ENCODE peak calls at places on chromosomes 2 and 18, in six cellular contexts. One of them, this sample, is unnamed.

GRCh38 chr2:218993345-218994315 is at the start of gene CRYBA2:
- DNase-seq in transverse colon: peak; percentile 21
- DNase-seq in hepatocyte: peak; percentile 45
- DNase-seq in stomach: no peak
- DNase-seq in heart left ventricle: no peak
- DNase-seq in GM12878: no peak
- DNase-seq in this sample: no peak

GRCh38 chr2:209321076-209321475 is 102.8 kb upstream of the MAP2 start:
- DNase-seq in transverse colon: no peak
- DNase-seq in GM12878: no peak
- DNase-seq in hepatocyte: peak; percentile 15
- DNase-seq in heart left ventricle: no peak
- DNase-seq in stomach: no peak
- DNase-seq in this sample: no peak

GRCh38 chr18:79517322-79517721 is 121.6 kb downstream of the NFATC1 start:
- DNase-seq in hepatocyte: no peak
- DNase-seq in transverse colon: no peak
- DNase-seq in GM12878: no peak
- DNase-seq in heart left ventricle: no peak
- DNase-seq in stomach: no peak
- DNase-seq in this sample: no peak

GRCh38 chr2:138306626-138307025 is 194.9 kb upstream of the SPOPL start:
- DNase-seq in stomach: no peak
- DNase-seq in hepatocyte: no peak
- DNase-seq in GM12878: no peak
- DNase-seq in transverse colon: no peak
- DNase-seq in heart left ventricle: no peak
- DNase-seq in this sample: no peak

GRCh38 chr18:11149441-11150270 is at the start of gene PIEZO2:
- DNase-seq in stomach: peak; percentile 29
- DNase-seq in transverse colon: peak; percentile 30
- DNase-seq in GM12878: peak; percentile 43
- DNase-seq in heart left ventricle: peak; percentile 31
- DNase-seq in hepatocyte: peak; percentile 88
- DNase-seq in this sample: peak; percentile 73

GRCh38 chr2:527581-527980 is 149.6 kb downstream of the TMEM18 start:
- DNase-seq in transverse colon: no peak
- DNase-seq in hepatocyte: no peak
- DNase-seq in stomach: no peak
- DNase-seq in GM12878: no peak
- DNase-seq in heart left ventricle: no peak
- DNase-seq in this sample: no peak

GRCh38 chr2:240452471-240453256 is 17.2 kb downstream of the GPC1 start:
- DNase-seq in stomach: peak; percentile 81
- DNase-seq in transverse colon: peak; percentile 68
- DNase-seq in heart left ventricle: peak; percentile 69
- DNase-seq in GM12878: no peak
- DNase-seq in hepatocyte: peak; percentile 84
- DNase-seq in this sample: peak; percentile 88

GRCh38 chr2:169871994-169872393 is 44.7 kb downstream of the UBR3 start:
- DNase-seq in GM12878: no peak
- DNase-seq in heart left ventricle: no peak
- DNase-seq in hepatocyte: no peak
- DNase-seq in transverse colon: no peak
- DNase-seq in stomach: no peak
- DNase-seq in this sample: no peak

GRCh38 chr18:41744664-41745063 is 210.4 kb upstream of the PIK3C3 start:
- DNase-seq in stomach: no peak
- DNase-seq in transverse colon: no peak
- DNase-seq in heart left ventricle: no peak
- DNase-seq in GM12878: no peak
- DNase-seq in hepatocyte: no peak
- DNase-seq in this sample: no peak

GRCh38 chr18:65954372-65954771 is 203.6 kb downstream of the CDH7 start:
- DNase-seq in stomach: no peak
- DNase-seq in GM12878: no peak
- DNase-seq in hepatocyte: no peak
- DNase-seq in heart left ventricle: no peak
- DNase-seq in transverse colon: no peak
- DNase-seq in this sample: no peak

GRCh38 chr2:230989731-230990130 is 6.2 kb upstream of the SPATA3 start:
- DNase-seq in transverse colon: no peak
- DNase-seq in heart left ventricle: no peak
- DNase-seq in GM12878: no peak
- DNase-seq in hepatocyte: no peak
- DNase-seq in stomach: no peak
- DNase-seq in this sample: no peak

GRCh38 chr18:74411475-74411874 is 45.6 kb downstream of the DIPK1C start:
- DNase-seq in hepatocyte: no peak
- DNase-seq in heart left ventricle: no peak
- DNase-seq in stomach: peak; percentile 14
- DNase-seq in transverse colon: no peak
- DNase-seq in GM12878: no peak
- DNase-seq in this sample: no peak

GRCh38 chr2:27889774-27890145 is 427 bp downstream of the RBKS start:
- DNase-seq in hepatocyte: no peak
- DNase-seq in GM12878: no peak
- DNase-seq in transverse colon: no peak
- DNase-seq in stomach: no peak
- DNase-seq in heart left ventricle: no peak
- DNase-seq in this sample: no peak

GRCh38 chr2:203759692-203760365 is 53.4 kb downstream of the CD28 start:
- DNase-seq in hepatocyte: peak; percentile 23
- DNase-seq in stomach: peak; percentile 56
- DNase-seq in heart left ventricle: no peak
- DNase-seq in GM12878: no peak
- DNase-seq in transverse colon: no peak
- DNase-seq in this sample: no peak

GRCh38 chr2:219344756-219345458 is 12.4 kb upstream of the RESP18 start:
- DNase-seq in hepatocyte: peak; percentile 40
- DNase-seq in GM12878: no peak
- DNase-seq in stomach: peak; percentile 40
- DNase-seq in transverse colon: peak; percentile 38
- DNase-seq in heart left ventricle: peak; percentile 51
- DNase-seq in this sample: no peak

GRCh38 chr2:218260742-218261423 is at the start of gene GPBAR1:
- DNase-seq in GM12878: no peak
- DNase-seq in heart left ventricle: peak; percentile 66
- DNase-seq in stomach: peak; percentile 72
- DNase-seq in hepatocyte: peak; percentile 67
- DNase-seq in transverse colon: peak; percentile 42
- DNase-seq in this sample: peak; percentile 70

GRCh38 chr18:70291295-70291574 is 2.4 kb downstream of the SOCS6 start:
- DNase-seq in hepatocyte: no peak
- DNase-seq in GM12878: no peak
- DNase-seq in stomach: no peak
- DNase-seq in heart left ventricle: no peak
- DNase-seq in transverse colon: no peak
- DNase-seq in this sample: no peak

GRCh38 chr18:39523281-39523680 is 1957.7 kb upstream of the CELF4 start:
- DNase-seq in transverse colon: no peak
- DNase-seq in hepatocyte: peak; percentile 30
- DNase-seq in stomach: no peak
- DNase-seq in GM12878: no peak
- DNase-seq in heart left ventricle: no peak
- DNase-seq in this sample: no peak

GRCh38 chr2:6203297-6203959 is 511.2 kb downstream of the SOX11 start:
- DNase-seq in GM12878: no peak
- DNase-seq in heart left ventricle: no peak
- DNase-seq in stomach: no peak
- DNase-seq in transverse colon: no peak
- DNase-seq in hepatocyte: peak; percentile 35
- DNase-seq in this sample: no peak

GRCh38 chr2:149365826-149366583 is 35.6 kb downstream of the LYPD6 start:
- DNase-seq in heart left ventricle: no peak
- DNase-seq in transverse colon: no peak
- DNase-seq in hepatocyte: peak; percentile 13
- DNase-seq in stomach: peak; percentile 83
- DNase-seq in GM12878: no peak
- DNase-seq in this sample: no peak

GRCh38 chr2:152175012-152175367 is 573 bp downstream of the STAM2 start:
- DNase-seq in GM12878: no peak
- DNase-seq in heart left ventricle: no peak
- DNase-seq in stomach: no peak
- DNase-seq in hepatocyte: no peak
- DNase-seq in transverse colon: no peak
- DNase-seq in this sample: no peak

GRCh38 chr2:216622526-216622925 is 10.7 kb upstream of the IGFBP2 start:
- DNase-seq in GM12878: no peak
- DNase-seq in hepatocyte: no peak
- DNase-seq in stomach: no peak
- DNase-seq in heart left ventricle: no peak
- DNase-seq in transverse colon: no peak
- DNase-seq in this sample: no peak

GRCh38 chr2:216974321-216975302 is 114.7 kb upstream of the TNP1 start:
- DNase-seq in GM12878: no peak
- DNase-seq in stomach: no peak
- DNase-seq in hepatocyte: no peak
- DNase-seq in transverse colon: no peak
- DNase-seq in heart left ventricle: no peak
- DNase-seq in this sample: peak; percentile 70

GRCh38 chr18:76847926-76848325 is 25.6 kb downstream of the ZNF236 start:
- DNase-seq in heart left ventricle: no peak
- DNase-seq in GM12878: no peak
- DNase-seq in stomach: no peak
- DNase-seq in transverse colon: no peak
- DNase-seq in hepatocyte: no peak
- DNase-seq in this sample: no peak

GRCh38 chr2:238286551-238286950 is 1.9 kb downstream of the PER2 start:
- DNase-seq in GM12878: no peak
- DNase-seq in hepatocyte: peak; percentile 60
- DNase-seq in transverse colon: peak; percentile 67
- DNase-seq in stomach: peak; percentile 85
- DNase-seq in heart left ventricle: peak; percentile 74
- DNase-seq in this sample: peak; percentile 69
- H3K4me1 ChIP-seq in GM12878: peaks cover 15% of the 10 kb centered on the region
- H3K4me1 ChIP-seq in hepatocyte: peaks cover 48% of the 10 kb centered on the region
- H3K4me1 ChIP-seq in transverse colon: peaks cover 41% of the 10 kb centered on the region
- H3K4me1 ChIP-seq in stomach: peaks cover 56% of the 10 kb centered on the region
- H3K4me1 ChIP-seq in heart left ventricle: peaks cover 66% of the 10 kb centered on the region
- H3K4me1 ChIP-seq in this sample: peaks cover 44% of the 10 kb centered on the region

GRCh38 chr2:222794585-222795579 is 66.0 kb upstream of the ACSL3 start:
- DNase-seq in GM12878: no peak
- DNase-seq in stomach: no peak
- DNase-seq in transverse colon: no peak
- DNase-seq in hepatocyte: no peak
- DNase-seq in heart left ventricle: no peak
- DNase-seq in this sample: no peak

GRCh38 chr2:222796413-222797103 is 64.3 kb upstream of the ACSL3 start:
- DNase-seq in hepatocyte: peak; percentile 65
- DNase-seq in GM12878: no peak
- DNase-seq in stomach: peak; percentile 77
- DNase-seq in transverse colon: no peak
- DNase-seq in heart left ventricle: peak; percentile 39
- DNase-seq in this sample: no peak

GRCh38 chr2:222797871-222798270 is 63.0 kb upstream of the ACSL3 start:
- DNase-seq in GM12878: no peak
- DNase-seq in hepatocyte: no peak
- DNase-seq in heart left ventricle: no peak
- DNase-seq in stomach: no peak
- DNase-seq in transverse colon: no peak
- DNase-seq in this sample: no peak

GRCh38 chr2:222797308-222797707 is 63.5 kb upstream of the ACSL3 start:
- DNase-seq in heart left ventricle: no peak
- DNase-seq in stomach: no peak
- DNase-seq in transverse colon: no peak
- DNase-seq in hepatocyte: no peak
- DNase-seq in GM12878: no peak
- DNase-seq in this sample: no peak

GRCh38 chr2:222795671-222796357 is 65.0 kb upstream of the ACSL3 start:
- DNase-seq in heart left ventricle: no peak
- DNase-seq in transverse colon: no peak
- DNase-seq in hepatocyte: no peak
- DNase-seq in GM12878: no peak
- DNase-seq in stomach: no peak
- DNase-seq in this sample: no peak
- H3K27ac ChIP-seq in heart left ventricle: no peak overlapping the region
- H3K27ac ChIP-seq in transverse colon: peak overlapping the region; percentile 47
- H3K27ac ChIP-seq in hepatocyte: peak overlapping the region; percentile 79
- H3K27ac ChIP-seq in GM12878: no peak overlapping the region
- H3K27ac ChIP-seq in stomach: peak overlapping the region; percentile 79
- H3K27ac ChIP-seq in this sample: no peak overlapping the region

DNA sequence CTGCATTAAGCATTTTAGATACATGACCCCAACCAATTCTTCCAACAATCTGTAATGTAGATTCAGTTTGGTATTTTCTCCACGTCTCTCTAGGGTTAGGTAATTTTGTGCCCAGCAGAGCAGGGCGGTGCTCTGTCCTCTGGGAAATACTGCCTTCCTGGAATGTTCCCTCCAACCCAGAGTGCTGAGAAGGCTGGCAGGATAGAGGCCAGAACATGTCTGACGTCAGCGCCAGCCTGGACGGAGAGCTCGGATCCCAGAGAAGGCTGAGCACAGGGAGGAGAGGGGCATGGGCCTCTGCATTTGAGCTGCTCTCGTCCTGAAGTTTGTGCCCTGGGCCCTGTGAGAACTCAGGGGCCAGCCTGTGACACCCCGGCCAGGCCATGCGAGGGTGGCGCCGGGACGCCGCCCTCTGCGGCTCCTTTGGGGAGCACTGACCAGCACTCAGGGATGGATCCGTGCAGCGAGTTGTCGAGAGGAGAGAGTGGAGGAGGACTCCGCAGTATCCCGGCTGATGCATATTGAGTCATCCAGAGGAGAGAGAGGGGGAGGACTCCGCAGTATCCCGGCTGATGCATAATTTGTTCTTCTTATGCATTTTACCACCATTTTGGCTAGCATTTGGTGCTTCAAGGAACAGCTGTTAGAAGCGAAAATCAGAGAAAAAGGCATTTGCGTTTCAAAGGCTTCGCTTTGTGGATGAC is 80.0 kb upstream of the PXDN start:
- DNase-seq in heart left ventricle: peak; percentile 70
- DNase-seq in GM12878: no peak
- DNase-seq in stomach: no peak
- DNase-seq in transverse colon: peak; percentile 29
- DNase-seq in hepatocyte: peak; percentile 39
- DNase-seq in this sample: peak; percentile 23
- H3K4me1 ChIP-seq in heart left ventricle: no peaks in the 10 kb centered on the region
- H3K4me1 ChIP-seq in GM12878: no peaks in the 10 kb centered on the region
- H3K4me1 ChIP-seq in stomach: no peaks in the 10 kb centered on the region
- H3K4me1 ChIP-seq in transverse colon: no peaks in the 10 kb centered on the region
- H3K4me1 ChIP-seq in hepatocyte: peaks cover 7% of the 10 kb centered on the region
- H3K4me1 ChIP-seq in this sample: no peaks in the 10 kb centered on the region

GRCh38 chr2:11729362-11730212 is 16.8 kb upstream of the LPIN1 start:
- DNase-seq in stomach: no peak
- DNase-seq in hepatocyte: no peak
- DNase-seq in GM12878: no peak
- DNase-seq in transverse colon: no peak
- DNase-seq in heart left ventricle: no peak
- DNase-seq in this sample: no peak

GRCh38 chr2:11724151-11724550 is 22.3 kb upstream of the LPIN1 start:
- DNase-seq in heart left ventricle: no peak
- DNase-seq in GM12878: no peak
- DNase-seq in hepatocyte: no peak
- DNase-seq in stomach: no peak
- DNase-seq in transverse colon: no peak
- DNase-seq in this sample: no peak

GRCh38 chr2:11722249-11723060 is 24.0 kb upstream of the LPIN1 start:
- DNase-seq in GM12878: no peak
- DNase-seq in transverse colon: no peak
- DNase-seq in hepatocyte: no peak
- DNase-seq in stomach: no peak
- DNase-seq in heart left ventricle: no peak
- DNase-seq in this sample: no peak

GRCh38 chr2:11723061-11723371 is 23.4 kb upstream of the LPIN1 start:
- DNase-seq in stomach: no peak
- DNase-seq in hepatocyte: no peak
- DNase-seq in GM12878: no peak
- DNase-seq in transverse colon: no peak
- DNase-seq in heart left ventricle: no peak
- DNase-seq in this sample: no peak

GRCh38 chr2:11726384-11726783 is 20.0 kb upstream of the LPIN1 start:
- DNase-seq in GM12878: no peak
- DNase-seq in hepatocyte: no peak
- DNase-seq in transverse colon: no peak
- DNase-seq in stomach: no peak
- DNase-seq in heart left ventricle: no peak
- DNase-seq in this sample: no peak
- H3K27ac ChIP-seq in GM12878: no peak overlapping the region
- H3K27ac ChIP-seq in hepatocyte: no peak overlapping the region
- H3K27ac ChIP-seq in transverse colon: no peak overlapping the region
- H3K27ac ChIP-seq in stomach: no peak overlapping the region
- H3K27ac ChIP-seq in heart left ventricle: no peak overlapping the region
- H3K27ac ChIP-seq in this sample: no peak overlapping the region

This sample was measured in psoas muscle.